ENCODE peak calls at places on chromosome 2, in nine cellular contexts. Z is HT-29; W is NCI-H2029 treated with DMSO at 0.1 percent for 48 hours; T is DND-41; G is D341Med; E is activated naive CD4-positive, alpha-beta T cell treated with anti-CD3 and anti-CD28 coated beads, Interleukin-2, amount 50 U/mL, for 16 hours; V is NCI-H446 treated with DMSO at 0.1 percent for 48 hours; F is upper lobe of right lung; R is SIG-M5. K is an unnamed sample.

GRCh38 chr2:215773728-215774127 is 239.6 kb downstream of the MREG start:
- DNase-seq in Z (peak; percentile 28), W (no peak), T (no peak), G (no peak), E (no peak), V (no peak), F (no peak), R (peak; percentile 8), K (peak; percentile 69)

GRCh38 chr2:36404312-36404711 is 48.7 kb downstream of the CRIM1 start:
- DNase-seq in Z (no peak), W (no peak), T (no peak), G (no peak), E (no peak), V (no peak), F (no peak), R (no peak), K (no peak)

GRCh38 chr2:96085541-96086355 is 30.6 kb downstream of the ADRA2B start:
- DNase-seq in Z (no peak), W (no peak), T (no peak), G (peak; percentile 17), E (no peak), V (no peak), F (no peak), R (no peak), K (no peak)

GRCh38 chr2:70104231-70105111 is 17.2 kb downstream of the PCBP1 start:
- DNase-seq in Z (no peak), W (no peak), T (no peak), G (no peak), E (peak; percentile 49), V (no peak), F (no peak), R (no peak), K (peak; percentile 61)

GRCh38 chr2:54122939-54123338 is 7.5 kb downstream of the ACYP2 start:
- DNase-seq in Z (peak; percentile 11), W (no peak), T (no peak), G (no peak), E (no peak), V (no peak), F (no peak), R (no peak), K (no peak)

GRCh38 chr2:10647886-10648605 is 41.7 kb downstream of the NOL10 start:
- DNase-seq in Z (no peak), W (no peak), T (no peak), G (no peak), E (no peak), V (no peak), F (no peak), R (no peak), K (no peak)

GRCh38 chr2:17821080-17821479 is 4.8 kb downstream of the MSGN1 start:
- DNase-seq in Z (no peak), W (no peak), T (no peak), G (no peak), E (no peak), V (no peak), F (no peak), R (no peak), K (no peak)

GRCh38 chr2:128490881-128491778 is 172.5 kb upstream of the HS6ST1 start:
- DNase-seq in Z (no peak), W (no peak), T (no peak), G (no peak), E (no peak), V (no peak), F (peak; percentile 47), R (no peak), K (no peak)

GRCh38 chr2:31920968-31921367 is 89.8 kb downstream of the MEMO1 start:
- DNase-seq in Z (no peak), W (no peak), T (no peak), G (no peak), E (no peak), V (no peak), F (no peak), R (no peak), K (no peak)

GRCh38 chr2:40341198-40341597 is 110.7 kb downstream of the SLC8A1 start:
- DNase-seq in Z (no peak), W (no peak), T (no peak), G (no peak), E (no peak), V (no peak), F (no peak), R (no peak), K (no peak)

GRCh38 chr2:200985806-200986205 is 22.3 kb upstream of the ORC2 start:
- DNase-seq in Z (no peak), W (no peak), T (no peak), G (no peak), E (no peak), V (no peak), F (no peak), R (no peak), K (no peak)

GRCh38 chr2:236731767-236732580 is 162.3 kb downstream of the ACKR3 start:
- DNase-seq in Z (no peak), W (no peak), T (no peak), G (no peak), E (no peak), V (peak; percentile 50), F (no peak), R (no peak), K (peak; percentile 87)

GRCh38 chr2:65067806-65068553 is 11.8 kb downstream of the CEP68 start:
- DNase-seq in Z (no peak), W (no peak), T (no peak), G (no peak), E (no peak), V (peak; percentile 32), F (no peak), R (no peak), K (no peak)

GRCh38 chr2:36287363-36288275 is 68.0 kb upstream of the CRIM1 start:
- DNase-seq in Z (no peak), W (no peak), T (no peak), G (no peak), E (no peak), V (no peak), F (no peak), R (no peak), K (no peak)

GRCh38 chr2:54867457-54867856 is 144.0 kb downstream of the EML6 start:
- DNase-seq in Z (no peak), W (no peak), T (no peak), G (no peak), E (no peak), V (no peak), F (no peak), R (no peak), K (no peak)

GRCh38 chr2:130756041-130756720 is 841 bp downstream of the AMER3 start:
- DNase-seq in Z (no peak), W (no peak), T (no peak), G (peak; percentile 61), E (no peak), V (no peak), F (no peak), R (no peak), K (no peak)

GRCh38 chr2:239119346-239120126 is 271.7 kb downstream of the TWIST2 start:
- DNase-seq in Z (no peak), W (no peak), T (no peak), G (no peak), E (no peak), V (no peak), F (no peak), R (no peak), K (no peak)

GRCh38 chr2:39492095-39492590 is 55.1 kb upstream of the MAP4K3 start:
- DNase-seq in Z (peak; percentile 18), W (no peak), T (no peak), G (no peak), E (no peak), V (no peak), F (no peak), R (peak; percentile 98), K (no peak)

GRCh38 chr2:206970589-206971375 is 31.5 kb downstream of the CPO start:
- DNase-seq in Z (no peak), W (no peak), T (no peak), G (no peak), E (no peak), V (no peak), F (no peak), R (no peak), K (no peak)

GRCh38 chr2:240988571-240989271 is 9.7 kb upstream of the SNED1 start:
- DNase-seq in Z (no peak), W (no peak), T (no peak), G (no peak), E (no peak), V (no peak), F (no peak), R (no peak), K (peak; percentile 53)

K was measured in sciatic nerve.